ENCODE peak calls at places on chromosomes 2 and 18, in eight cellular contexts. H, X, G, L, I, C, V and K are unnamed samples.

GRCh38 chr2:32427672-32428622 is 71.1 kb downstream of the BIRC6 start:
- DNase-seq in H (no peak), X (peak), G (no peak), L (no peak), I (no peak), C (peak), V (no peak), K (no peak)

GRCh38 chr18:37844209-37844970 is 278.8 kb upstream of the CELF4 start:
- DNase-seq in H (no peak), X (no peak), G (no peak), L (no peak), I (no peak), C (no peak), V (no peak), K (no peak)

GRCh38 chr2:199457147-199458016 is at the start of gene SATB2:
- DNase-seq in H (peak), X (peak), G (peak), L (peak), I (no peak), C (peak), V (peak), K (no peak)

GRCh38 chr18:40004246-40004645 is 1950.8 kb upstream of the PIK3C3 start:
- DNase-seq in H (no peak), X (no peak), G (no peak), L (no peak), I (no peak), C (no peak), V (no peak), K (no peak)

GRCh38 chr2:38602136-38602731 is 494 bp downstream of the HNRNPLL start:
- DNase-seq in H (peak), X (no peak), G (no peak), L (peak), I (no peak), C (peak), V (no peak), K (peak)

GRCh38 chr2:219219781-219220532 is 1.2 kb upstream of the ABCB6 start:
- DNase-seq in H (no peak), X (no peak), G (no peak), L (no peak), I (no peak), C (no peak), V (no peak), K (no peak)

GRCh38 chr2:16142383-16143361 is 202.3 kb downstream of the MYCN start:
- DNase-seq in H (no peak), X (no peak), G (no peak), L (no peak), I (no peak), C (no peak), V (no peak), K (no peak)

GRCh38 chr2:74860079-74860478 is 26.2 kb downstream of the HK2 start:
- DNase-seq in H (no peak), X (no peak), G (no peak), L (no peak), I (no peak), C (no peak), V (no peak), K (no peak)

GRCh38 chr2:101089942-101090799 is 61.0 kb downstream of the TBC1D8 start:
- DNase-seq in H (no peak), X (no peak), G (no peak), L (no peak), I (no peak), C (no peak), V (no peak), K (no peak)

GRCh38 chr2:147331790-147332419 is 512.9 kb upstream of the ACVR2A start:
- DNase-seq in H (peak), X (peak), G (no peak), L (peak), I (no peak), C (peak), V (peak), K (peak)

GRCh38 chr2:233460726-233461431 is 105.7 kb downstream of the USP40 start:
- DNase-seq in H (no peak), X (no peak), G (no peak), L (no peak), I (no peak), C (no peak), V (no peak), K (no peak)

GRCh38 chr2:37230581-37230980 is 815 bp downstream of the CEBPZ start:
- DNase-seq in H (no peak), X (peak), G (no peak), L (no peak), I (no peak), C (peak), V (peak), K (no peak)

GRCh38 chr2:9629222-9630000 is 1.4 kb downstream of the YWHAQ start:
- DNase-seq in H (peak), X (peak), G (peak), L (peak), I (no peak), C (peak), V (peak), K (no peak)

GRCh38 chr2:213806125-213806726 is 522.0 kb downstream of the SPAG16 start:
- DNase-seq in H (no peak), X (peak), G (peak), L (peak), I (no peak), C (peak), V (peak), K (peak)

GRCh38 chr18:29083545-29083944 is 906.6 kb upstream of the CDH2 start:
- DNase-seq in H (no peak), X (no peak), G (peak), L (no peak), I (no peak), C (peak), V (no peak), K (no peak)

GRCh38 chr18:22856870-22857269 is 76.3 kb upstream of the RBBP8 start:
- DNase-seq in H (no peak), X (no peak), G (no peak), L (no peak), I (no peak), C (peak), V (no peak), K (no peak)

GRCh38 chr2:232871418-232871834 is 1.4 kb downstream of the SNORC start:
- DNase-seq in H (no peak), X (no peak), G (no peak), L (no peak), I (no peak), C (no peak), V (no peak), K (no peak)

GRCh38 chr2:66364495-66364992 is 70.4 kb upstream of the MEIS1 start:
- DNase-seq in H (no peak), X (no peak), G (peak), L (no peak), I (no peak), C (no peak), V (peak), K (no peak)

GRCh38 chr2:220509921-220510320 is 882.5 kb downstream of the SLC4A3 start:
- DNase-seq in H (no peak), X (no peak), G (no peak), L (no peak), I (no peak), C (no peak), V (no peak), K (no peak)

GRCh38 chr18:77101410-77102245 is 31.0 kb downstream of the MBP start:
- DNase-seq in H (no peak), X (no peak), G (peak), L (no peak), I (peak), C (no peak), V (peak), K (peak)
- H3K9ac ChIP-seq in H (no peak), X (no peak), G (peak), L (no peak), I (peak), C (no peak), V (peak), K (peak)

DNA sequence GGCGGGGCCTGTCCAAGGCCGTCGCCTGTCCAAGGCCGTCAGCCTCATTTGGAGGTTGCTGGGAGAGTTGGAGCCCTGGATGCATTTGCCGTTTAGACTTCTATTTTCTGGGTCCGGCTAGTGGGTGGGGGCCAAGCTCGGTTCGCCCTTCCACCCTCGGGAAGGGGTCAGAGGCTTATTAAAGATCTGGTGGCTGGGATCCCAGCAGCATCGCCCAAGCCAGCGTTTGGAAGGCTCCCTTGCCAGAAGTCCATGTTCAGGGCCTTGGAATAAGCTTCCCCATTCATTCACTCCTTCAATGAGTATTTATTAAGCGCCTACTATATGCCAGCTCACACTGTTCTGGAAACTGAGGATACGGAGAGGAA is 516 bp upstream of the DOCK10 start:
- DNase-seq in H (no peak), X (no peak), G (no peak), L (no peak), I (no peak), C (no peak), V (peak), K (no peak)
- H3K4me3 ChIP-seq in H (peak), X (no peak), G (peak), L (peak), I (peak), C (peak), V (peak), K (no peak)

GRCh38 chr2:121638333-121638732 is 10.9 kb downstream of the CLASP1 start:
- DNase-seq in H (no peak), X (no peak), G (no peak), L (no peak), I (no peak), C (no peak), V (no peak), K (no peak)

GRCh38 chr2:121635371-121635770 is 13.9 kb downstream of the CLASP1 start:
- DNase-seq in H (no peak), X (no peak), G (no peak), L (no peak), I (no peak), C (no peak), V (peak), K (no peak)

GRCh38 chr2:121633463-121633862 is 15.8 kb downstream of the CLASP1 start:
- DNase-seq in H (no peak), X (no peak), G (no peak), L (no peak), I (no peak), C (no peak), V (no peak), K (no peak)

DNA sequence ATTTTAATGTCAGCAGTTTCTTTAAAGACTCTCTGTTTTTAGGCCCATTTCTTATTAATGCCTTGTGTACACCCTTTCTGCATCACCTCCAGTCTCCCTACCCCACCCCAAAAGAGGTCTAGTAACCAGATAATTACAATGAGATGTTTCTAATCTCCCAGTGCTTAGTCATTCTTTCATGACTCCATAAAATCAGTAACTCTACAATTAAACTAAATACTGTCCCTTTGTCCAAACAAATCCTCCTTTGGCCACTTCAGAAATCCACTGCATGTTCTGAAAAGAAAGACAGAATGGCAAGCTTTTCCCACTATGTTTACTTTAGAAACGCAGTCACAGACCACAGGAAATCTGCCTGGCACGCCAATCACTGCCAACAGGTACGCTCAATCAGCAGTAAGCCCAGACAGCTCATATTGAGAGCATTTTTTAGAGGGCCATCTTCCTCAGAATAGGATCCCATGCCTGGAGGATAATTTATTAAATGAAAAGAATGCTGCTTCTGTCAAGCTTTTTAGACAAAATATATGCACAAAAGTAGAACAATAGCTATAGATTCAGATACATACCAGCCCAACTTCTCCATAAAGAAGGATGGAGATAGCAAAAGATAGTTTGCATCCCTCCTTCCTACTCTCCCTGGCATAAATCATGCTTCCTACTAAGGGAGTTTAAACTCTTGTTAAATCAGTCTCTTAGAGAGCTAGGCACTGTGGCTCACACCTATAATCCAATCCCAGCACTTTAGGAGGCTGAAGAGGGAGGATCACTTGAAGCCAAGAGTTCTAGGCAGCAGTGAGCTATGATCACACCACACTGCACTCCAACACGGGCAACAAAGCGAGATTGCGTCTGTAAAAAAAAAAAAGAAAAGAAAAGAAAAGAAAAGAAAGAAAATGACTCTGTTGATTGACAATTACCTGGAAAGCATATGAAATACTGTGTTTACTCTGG is 14.6 kb downstream of the CLASP1 start:
- DNase-seq in H (no peak), X (no peak), G (peak), L (no peak), I (no peak), C (no peak), V (peak), K (no peak)
- H3K27ac ChIP-seq in H (no peak), X (no peak), G (peak), L (no peak), I (peak), C (no peak), V (peak), K (no peak)

GRCh38 chr2:216016581-216016980 is 3.2 kb upstream of the MREG start:
- DNase-seq in H (no peak), X (no peak), G (no peak), L (peak), I (no peak), C (no peak), V (no peak), K (no peak)
- H3K9ac ChIP-seq in H (no peak), X (no peak), G (no peak), L (peak), I (peak), C (no peak), V (no peak), K (no peak)

GRCh38 chr2:218035463-218036100 is 32.8 kb upstream of the TNS1 start:
- DNase-seq in H (no peak), X (no peak), G (no peak), L (no peak), I (no peak), C (no peak), V (no peak), K (no peak)
- H3K4me3 ChIP-seq in H (no peak), X (no peak), G (no peak), L (peak), I (no peak), C (no peak), V (no peak), K (no peak)